ENCODE peak calls at places on chromosomes 2 and 18, in eight cellular contexts. N is naive thymus-derived CD8-positive, alpha-beta T cell; S is activated effector memory CD4-positive, alpha-beta T cell treated with anti-CD3 and anti-CD28 coated beads, Interleukin-2, amount 50 U/mL, for 16 hours; P is stimulated activated CD4-positive, alpha-beta T cell treated with anti-CD3 and anti-CD28 coated beads, Interleukin-1b, Interleukin-23, amount 100 ng/mL, for 1 hour; E is germinal center; V is adrenal gland; M is cardiac fibroblast; R is kidney tubule cell. G is an unnamed sample.

GRCh38 chr2:182186132-182186735 is 200.6 kb downstream of the PPP1R1C start:
- DNase-seq in E (peak; percentile 3), P (no peak), N (peak; percentile 24), R (peak; percentile 59), V (no peak), M (peak; percentile 61), S (no peak), G (no peak)

GRCh38 chr2:133377599-133377998 is 190.7 kb downstream of the NCKAP5 start:
- DNase-seq in E (no peak), R (no peak), M (no peak), N (no peak), P (no peak), S (no peak), V (no peak), G (no peak)

GRCh38 chr2:101692766-101693165 is 4.7 kb upstream of the MAP4K4 start:
- DNase-seq in E (no peak), S (no peak), N (no peak), M (peak; percentile 35), P (no peak), V (no peak), R (no peak), G (no peak)

GRCh38 chr2:8544786-8545631 is 136.8 kb upstream of the ID2 start:
- DNase-seq in N (peak; percentile 46), E (peak; percentile 85), R (no peak), S (peak; percentile 95), P (peak; percentile 70), M (peak; percentile 81), V (peak; percentile 17), G (peak; percentile 81)

GRCh38 chr2:17156086-17156485 is 362.2 kb downstream of the RAD51AP2 start:
- DNase-seq in E (no peak), N (no peak), R (no peak), S (no peak), V (no peak), P (no peak), M (no peak), G (no peak)

GRCh38 chr18:36297419-36298112 is at the start of gene FHOD3:
- DNase-seq in V (peak; percentile 84), M (peak; percentile 66), S (no peak), R (peak; percentile 85), E (peak; percentile 60), N (no peak), P (no peak), G (peak; percentile 86)

GRCh38 chr2:152198499-152198898 is 22.9 kb upstream of the STAM2 start:
- DNase-seq in V (no peak), R (no peak), M (no peak), E (no peak), N (no peak), P (no peak), S (no peak), G (no peak)

GRCh38 chr2:179429060-179429471 is 164.4 kb upstream of the SESTD1 start:
- DNase-seq in N (no peak), M (no peak), E (no peak), R (no peak), V (no peak), P (no peak), S (no peak), G (no peak)

GRCh38 chr2:24891201-24891600 is 28.8 kb downstream of the ADCY3 start:
- DNase-seq in S (no peak), V (no peak), P (no peak), M (no peak), N (no peak), E (no peak), R (peak; percentile 64), G (no peak)

GRCh38 chr2:2902551-2903216 is 474.9 kb downstream of the EIPR1 start:
- DNase-seq in M (no peak), R (no peak), P (no peak), S (peak; percentile 34), E (no peak), N (no peak), V (no peak), G (no peak)

GRCh38 chr18:76979111-76979751 is 153.4 kb downstream of the MBP start:
- DNase-seq in R (no peak), V (peak; percentile 10), P (no peak), M (no peak), E (no peak), S (no peak), N (no peak), G (no peak)

GRCh38 chr2:37325625-37326071 is 1.0 kb upstream of the PRKD3 start:
- DNase-seq in M (no peak), N (no peak), V (no peak), S (no peak), P (no peak), E (no peak), R (peak; percentile 13), G (no peak)

GRCh38 chr2:236086971-236087465 is 81.2 kb downstream of the GBX2 start:
- DNase-seq in M (no peak), N (no peak), E (no peak), P (no peak), R (no peak), V (no peak), S (no peak), G (no peak)

GRCh38 chr18:33579147-33579867 is 1.3 kb downstream of the ASXL3 start:
- DNase-seq in N (no peak), R (peak; percentile 13), P (no peak), M (no peak), E (peak; percentile 1), S (no peak), V (no peak), G (no peak)

GRCh38 chr2:215573495-215573894 is 137.6 kb upstream of the FN1 start:
- DNase-seq in S (no peak), E (no peak), V (no peak), N (no peak), M (no peak), P (no peak), R (no peak), G (no peak)

GRCh38 chr2:109102588-109103233 is 26.3 kb upstream of the SH3RF3 start:
- DNase-seq in S (no peak), R (no peak), N (peak; percentile 23), V (no peak), P (no peak), E (no peak), M (no peak), G (no peak)

GRCh38 chr18:36441426-36441870 is 143.9 kb downstream of the FHOD3 start:
- DNase-seq in P (no peak), S (no peak), M (peak; percentile 40), R (peak; percentile 10), E (no peak), N (no peak), V (no peak), G (no peak)

GRCh38 chr2:168848220-168848619 is 42.0 kb downstream of the SPC25 start:
- DNase-seq in E (no peak), V (no peak), N (no peak), R (no peak), P (no peak), M (no peak), S (no peak), G (peak; percentile 44)

GRCh38 chr2:239313776-239314175 is 87.0 kb downstream of the HDAC4 start:
- DNase-seq in N (no peak), E (no peak), R (no peak), V (peak; percentile 15), P (no peak), M (no peak), S (peak; percentile 46), G (no peak)